ENCODE peak calls at places on chromosomes 6 and 20, in five cellular contexts. V, N, Q, W and M are unnamed samples.

GRCh38 chr6:143276436-143276835 is 174.1 kb downstream of the ADAT2 start:
- DNase-seq in V (no peak), N (no peak), Q (no peak), W (peak), M (no peak)

GRCh38 chr20:43961541-43962471 is 47.2 kb downstream of the TOX2 start:
- DNase-seq in V (no peak), N (no peak), Q (no peak), W (no peak), M (no peak)

GRCh38 chr20:20002101-20002998 is 14.8 kb upstream of the NAA20 start:
- DNase-seq in V (no peak), N (peak), Q (peak), W (no peak), M (no peak)

GRCh38 chr6:95877480-95877879 is 138.3 kb upstream of the FUT9 start:
- DNase-seq in V (no peak), N (peak), Q (no peak), W (no peak), M (no peak)

GRCh38 chr20:14525439-14525838 is 188.0 kb upstream of the FLRT3 start:
- DNase-seq in V (no peak), N (no peak), Q (no peak), W (no peak), M (no peak)

GRCh38 chr6:116764961-116765841 is at the start of gene FAM162B:
- DNase-seq in V (peak), N (peak), Q (no peak), W (no peak), M (no peak)

GRCh38 chr6:161443868-161444267 is 170.0 kb upstream of the AGPAT4 start:
- DNase-seq in V (no peak), N (no peak), Q (peak), W (no peak), M (no peak)

GRCh38 chr6:91633374-91634184 is 1046.7 kb upstream of the MAP3K7 start:
- DNase-seq in V (no peak), N (no peak), Q (no peak), W (no peak), M (no peak)

GRCh38 chr6:113182370-113183141 is 674.6 kb upstream of the MARCKS start:
- DNase-seq in V (no peak), N (peak), Q (no peak), W (no peak), M (no peak)

GRCh38 chr20:59159091-59159821 is 4.4 kb upstream of the ZNF831 start:
- DNase-seq in V (peak), N (no peak), Q (peak), W (no peak), M (no peak)
- TF ChIP-seq POLR2AphosphoS5 in V (peak), N (no peak), Q (no peak), W (no peak), M (no peak)

GRCh38 chr6:152979116-152979515 is 3.7 kb downstream of the FBXO5 start:
- DNase-seq in V (no peak), N (no peak), Q (no peak), W (no peak), M (no peak)

GRCh38 chr6:152982768-152983636 is at the start of gene FBXO5:
- DNase-seq in V (peak), N (peak), Q (peak), W (peak), M (peak)

GRCh38 chr6:152981989-152982767 is 663 bp downstream of the FBXO5 start:
- DNase-seq in V (peak), N (no peak), Q (peak), W (no peak), M (no peak)

GRCh38 chr6:152981219-152981618 is 1.6 kb downstream of the FBXO5 start:
- DNase-seq in V (no peak), N (no peak), Q (no peak), W (no peak), M (no peak)

GRCh38 chr6:152980656-152981055 is 2.2 kb downstream of the FBXO5 start:
- DNase-seq in V (no peak), N (no peak), Q (no peak), W (no peak), M (no peak)
- TF ChIP-seq POLR2AphosphoS5 in V (no peak), N (no peak), Q (no peak), W (no peak), M (no peak)

DNA sequence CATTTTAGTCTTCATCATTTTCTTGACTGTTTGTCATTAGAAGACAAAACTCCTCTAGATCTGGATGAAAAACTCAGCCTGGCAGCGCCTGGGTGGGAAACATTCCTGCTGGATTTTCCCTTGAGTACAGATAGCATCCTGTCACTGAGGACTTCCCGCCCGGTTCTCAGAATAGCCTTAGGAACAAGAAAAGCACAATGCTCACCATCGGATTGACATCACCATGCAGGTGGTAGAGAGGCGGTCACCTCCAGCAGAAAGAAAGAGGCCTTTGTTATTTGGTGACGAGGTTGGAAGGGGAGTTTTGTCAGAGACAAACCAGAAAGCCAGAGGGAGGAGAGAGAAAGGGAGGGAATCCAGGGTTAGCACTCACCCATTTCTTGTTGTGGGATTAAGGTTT is 39.8 kb downstream of the KIF25 start:
- DNase-seq in V (no peak), N (peak), Q (no peak), W (no peak), M (no peak)
- TF ChIP-seq POLR2AphosphoS5 in V (no peak), N (no peak), Q (no peak), W (no peak), M (no peak)

DNA sequence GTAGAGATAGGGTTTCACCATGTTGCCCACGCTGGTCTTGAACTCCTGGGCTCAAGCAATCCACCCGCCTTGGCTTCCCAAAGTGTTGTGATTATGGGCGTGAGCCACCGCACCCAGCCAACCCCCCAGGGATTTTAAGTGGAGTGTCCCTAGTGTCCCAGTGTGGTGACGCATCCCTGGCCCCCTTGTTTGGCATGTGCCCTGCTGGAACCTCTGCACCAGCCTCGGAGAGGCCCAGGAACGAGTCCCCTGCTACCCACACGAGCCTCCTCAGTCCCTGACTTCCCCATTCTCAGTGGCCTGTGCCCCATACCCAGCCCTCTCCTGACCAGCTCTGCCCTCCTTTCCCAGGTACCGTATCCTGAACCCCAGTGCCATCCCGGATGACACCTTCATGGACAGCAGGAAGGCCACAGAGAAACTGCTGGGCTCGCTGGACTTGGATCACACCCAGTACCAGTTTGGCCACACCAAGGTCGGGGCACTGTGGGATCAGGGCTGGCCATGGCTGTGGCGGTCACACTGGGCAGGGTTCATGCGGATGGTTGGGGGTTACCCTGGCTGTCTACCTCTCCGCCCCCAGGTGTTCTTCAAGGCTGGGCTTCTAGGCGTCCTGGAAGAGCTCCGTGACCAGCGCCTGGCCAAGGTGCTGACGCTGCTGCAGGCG is 37.2 kb downstream of the MYH7B start:
- DNase-seq in V (no peak), N (no peak), Q (no peak), W (no peak), M (no peak)
- TF ChIP-seq POLR2AphosphoS5 in V (no peak), N (no peak), Q (no peak), W (no peak), M (no peak)

GRCh38 chr6:79305020-79305419 is 70.5 kb upstream of the HMGN3 start:
- DNase-seq in V (no peak), N (no peak), Q (no peak), W (no peak), M (no peak)

GRCh38 chr6:79307321-79308036 is 73.0 kb upstream of the HMGN3 start:
- DNase-seq in V (no peak), N (peak), Q (no peak), W (no peak), M (no peak)

GRCh38 chr6:79301290-79301689 is 66.8 kb upstream of the HMGN3 start:
- DNase-seq in V (no peak), N (no peak), Q (no peak), W (no peak), M (no peak)

DNA sequence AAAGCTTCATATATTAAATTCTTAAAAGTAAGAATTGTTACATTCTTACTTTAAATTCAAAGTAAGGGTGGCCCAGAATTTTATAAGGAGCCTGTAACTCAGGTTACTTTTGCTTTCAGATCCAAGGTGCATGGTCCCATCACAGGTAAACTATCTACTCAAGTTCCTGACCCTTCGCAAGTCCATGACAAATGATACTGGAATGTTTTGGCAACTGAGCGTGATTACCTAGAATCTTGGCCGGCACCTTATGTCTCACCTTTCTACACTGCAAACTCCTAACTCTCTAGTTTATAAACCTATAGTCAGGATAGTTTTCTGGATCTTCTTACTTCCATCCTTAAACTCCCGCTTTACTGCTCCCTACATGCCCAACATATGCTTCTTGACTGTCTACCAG is 67.9 kb upstream of the HMGN3 start:
- DNase-seq in V (no peak), N (no peak), Q (no peak), W (no peak), M (no peak)
- TF ChIP-seq POLR2AphosphoS5 in V (no peak), N (no peak), Q (no peak), W (no peak), M (no peak)

GRCh38 chr6:108916026-108916689 is 67.9 kb downstream of the ARMC2 start:
- DNase-seq in V (no peak), N (no peak), Q (no peak), W (no peak), M (no peak)
- TF ChIP-seq POLR2AphosphoS5 in V (no peak), N (no peak), Q (no peak), W (no peak), M (no peak)

GRCh38 chr6:92977018-92977417 is 442.3 kb downstream of the EPHA7 start:
- DNase-seq in V (no peak), N (no peak), Q (no peak), W (no peak), M (no peak)
- TF ChIP-seq POLR2AphosphoS5 in V (no peak), N (no peak), Q (no peak), W (no peak), M (no peak)